ENCODE peak calls at places on chromosomes 4 and X, in five cellular contexts. L, X, B, M and W are unnamed samples.

GRCh38 chrX:98071331-98071730 is 1187.6 kb downstream of the RPA4 start:
- DNase-seq in X (no peak), L (no peak), B (no peak), M (no peak), W (peak)

GRCh38 chr4:136558940-136559494 is 973.3 kb downstream of the PCDH18 start:
- DNase-seq in L (no peak), B (no peak), M (no peak), X (no peak), W (no peak)

GRCh38 chrX:27057883-27058282 is 405.3 kb downstream of the PPP4R3C start:
- DNase-seq in X (no peak), B (no peak), M (no peak), L (no peak), W (no peak)

GRCh38 chr4:143482753-143483362 is 30.6 kb upstream of the SMARCA5 start:
- DNase-seq in X (no peak), M (no peak), L (peak), B (peak), W (peak)

GRCh38 chr4:27366424-27366823 is 505.8 kb downstream of the STIM2 start:
- DNase-seq in M (no peak), L (no peak), B (no peak), X (no peak), W (peak)

GRCh38 chrX:42732506-42732905 is 45.5 kb downstream of the PPP1R2C start:
- DNase-seq in M (no peak), B (no peak), X (no peak), L (no peak), W (peak)

GRCh38 chrX:48645669-48646068 is 37.9 kb upstream of the WAS start:
- DNase-seq in L (no peak), X (no peak), M (no peak), B (no peak), W (no peak)

GRCh38 chr4:172601195-172601594 is 567.4 kb upstream of the GALNT7 start:
- DNase-seq in B (no peak), X (no peak), L (no peak), M (no peak), W (no peak)

GRCh38 chrX:132480581-132481203 is 8.1 kb downstream of the MBNL3 start:
- DNase-seq in X (no peak), B (no peak), M (no peak), L (no peak), W (peak)

GRCh38 chr4:127416092-127416491 is 216.7 kb upstream of the INTU start:
- DNase-seq in X (no peak), L (no peak), M (no peak), B (no peak), W (peak)

GRCh38 chr4:171067422-171067821 is 745.8 kb upstream of the GALNTL6 start:
- DNase-seq in M (no peak), B (no peak), X (no peak), L (no peak), W (no peak)

GRCh38 chrX:45840411-45840950 is 639.8 kb upstream of the DIPK2B start:
- DNase-seq in B (no peak), M (no peak), L (no peak), X (no peak), W (peak)

GRCh38 chrX:107827137-107827831 is 1.6 kb downstream of the MID2 start:
- DNase-seq in M (no peak), L (peak), X (no peak), B (no peak), W (no peak)

GRCh38 chr4:138085956-138086355 is 156.2 kb downstream of the SLC7A11 start:
- DNase-seq in M (no peak), L (no peak), X (no peak), B (no peak), W (no peak)

GRCh38 chr4:101944649-101945048 is 154.1 kb downstream of the BANK1 start:
- DNase-seq in L (no peak), X (no peak), B (no peak), M (no peak), W (peak)

GRCh38 chr4:144778364-144778763 is 132.4 kb downstream of the HHIP start:
- DNase-seq in M (no peak), L (no peak), X (no peak), B (no peak), W (no peak)

DNA sequence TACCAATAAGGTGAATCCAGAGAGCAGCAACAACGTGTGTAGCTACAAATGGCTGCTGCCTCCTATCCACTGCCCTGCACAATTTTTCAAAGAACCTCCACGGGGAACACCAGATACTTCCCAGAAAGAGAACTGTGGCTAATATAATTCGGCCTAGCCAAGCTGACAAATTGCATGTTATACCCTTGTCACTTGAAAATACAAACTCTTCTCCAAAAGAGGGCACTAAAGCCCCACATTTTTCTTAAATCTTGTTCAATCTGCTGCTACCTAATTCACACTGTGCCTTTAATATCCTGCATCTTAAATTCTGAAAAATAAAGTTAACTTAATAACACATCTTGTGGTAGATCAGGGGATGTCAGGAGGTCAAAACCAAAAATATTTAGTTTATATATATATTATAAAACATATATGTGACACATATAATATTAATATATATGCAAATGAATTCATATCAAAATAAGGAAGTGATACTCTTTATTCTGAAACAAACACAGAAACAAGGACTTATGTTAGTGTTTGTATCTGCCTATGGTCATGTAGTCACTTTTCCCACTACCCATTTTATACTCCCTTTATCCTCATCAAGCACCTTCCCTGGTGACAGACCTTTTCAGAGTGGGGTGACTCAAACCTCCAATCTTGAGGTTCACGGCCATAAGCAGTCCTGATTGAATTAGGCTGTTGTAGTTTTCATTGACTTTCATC is 24.1 kb downstream of the CT45A1 start:
- DNase-seq in M (no peak), B (no peak), L (no peak), X (no peak), W (no peak)
- TF ChIP-seq CTCF in M (no peak), B (peak), L (no peak), X (no peak), W (no peak)

GRCh38 chr4:165384608-165385007 is 5.8 kb downstream of the CPE start:
- DNase-seq in L (no peak), X (no peak), B (no peak), M (no peak), W (peak)
- TF ChIP-seq CTCF in L (no peak), X (no peak), B (peak), M (peak), W (no peak)

GRCh38 chrX:115957862-115958490 is 212.6 kb upstream of the AGTR2 start:
- DNase-seq in B (no peak), L (no peak), X (no peak), M (no peak), W (no peak)
- TF ChIP-seq CTCF in B (peak), L (no peak), X (no peak), M (no peak), W (no peak)

DNA sequence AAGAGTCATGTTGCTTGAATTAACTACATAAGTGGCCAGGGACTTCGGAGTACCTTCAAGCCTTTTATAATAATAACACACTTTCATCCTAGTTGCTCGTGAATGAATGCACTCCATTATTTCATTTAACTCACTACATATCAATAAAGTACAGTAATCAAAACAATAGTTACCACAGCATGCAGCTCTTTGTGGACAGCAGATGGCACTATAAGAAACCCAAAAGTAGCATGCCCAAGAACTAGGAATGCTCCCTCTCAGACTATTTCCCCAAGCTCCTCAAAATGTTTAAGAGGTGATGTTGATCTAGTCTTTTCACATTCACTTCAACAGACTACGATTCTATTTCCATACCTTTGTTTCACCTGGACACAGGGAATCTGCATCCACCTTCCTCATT is 500.8 kb upstream of the DIAPH2 start:
- DNase-seq in X (no peak), B (no peak), M (no peak), L (no peak), W (peak)
- TF ChIP-seq CTCF in X (no peak), B (peak), M (no peak), L (no peak), W (peak)

DNA sequence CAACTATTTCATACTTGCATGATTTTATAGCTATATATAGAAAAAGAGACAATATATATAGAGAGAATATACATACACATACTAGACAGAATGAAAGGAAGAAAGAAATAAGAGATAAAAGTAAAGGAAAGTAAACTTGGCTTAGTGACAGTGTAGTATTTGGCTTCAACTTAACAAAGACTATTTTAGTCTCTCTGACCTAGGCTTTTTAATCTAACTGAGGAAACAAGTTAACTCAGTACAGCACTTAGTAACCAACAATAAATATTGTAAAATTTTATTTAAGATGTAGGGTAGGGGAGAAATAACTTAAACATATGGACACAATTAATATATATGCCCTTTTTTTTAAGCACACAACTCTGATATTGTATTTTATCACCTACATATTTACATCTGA is 249.0 kb upstream of the MAB21L2 start:
- DNase-seq in L (no peak), X (no peak), M (no peak), B (no peak), W (no peak)
- TF ChIP-seq CTCF in L (no peak), X (no peak), M (no peak), B (no peak), W (no peak)

GRCh38 chr4:35934370-35934981 is 309.8 kb downstream of the ARAP2 start:
- DNase-seq in M (no peak), L (peak), B (no peak), X (no peak), W (peak)
- TF ChIP-seq CTCF in M (peak), L (peak), B (peak), X (peak), W (peak)

GRCh38 chr4:148426643-148427042 is 15.6 kb downstream of the NR3C2 start:
- DNase-seq in M (no peak), L (no peak), B (no peak), X (no peak), W (no peak)
- TF ChIP-seq CTCF in M (no peak), L (no peak), B (no peak), X (no peak), W (no peak)

DNA sequence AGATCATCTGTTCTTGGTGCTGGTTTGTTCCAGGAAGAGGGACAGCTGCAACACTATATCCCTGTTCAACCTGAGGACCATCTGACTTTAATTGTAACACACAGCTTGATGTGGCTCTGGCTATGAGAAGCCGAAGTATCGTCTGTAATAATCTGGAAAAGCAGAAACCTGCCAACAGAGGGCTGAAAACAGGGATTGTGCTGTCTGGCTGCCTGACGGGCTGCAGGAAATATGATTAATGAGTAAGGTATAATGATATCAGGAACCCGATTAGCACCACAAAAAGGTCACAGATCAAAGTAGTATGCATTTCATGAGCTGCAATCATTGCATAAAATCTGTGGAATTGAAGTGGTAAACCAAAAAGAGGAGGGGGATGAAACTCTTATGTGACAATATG is 170.4 kb upstream of the MAB21L2 start:
- DNase-seq in X (no peak), L (no peak), M (no peak), B (no peak), W (no peak)
- TF ChIP-seq CTCF in X (no peak), L (no peak), M (no peak), B (no peak), W (no peak)

DNA sequence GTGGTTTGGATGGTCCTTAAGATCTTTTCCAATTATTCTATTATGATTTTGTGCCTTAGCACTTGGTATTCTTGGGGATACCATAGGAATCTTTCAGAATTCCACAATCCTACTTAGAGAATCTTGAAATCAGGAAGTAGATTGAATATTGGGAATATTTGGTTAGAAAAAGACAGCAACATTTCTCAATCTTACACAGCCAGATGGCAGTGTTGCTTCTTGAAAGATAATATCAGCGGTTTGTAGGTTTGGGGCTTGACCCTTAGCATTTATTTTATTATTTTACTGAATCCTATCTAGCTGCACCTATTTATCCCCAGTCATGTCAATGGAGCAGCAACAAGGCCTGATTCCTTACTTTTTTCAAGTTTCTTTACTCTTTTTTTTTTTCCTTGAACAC is 28.6 kb downstream of the MAGEB1 start:
- DNase-seq in X (no peak), B (no peak), L (peak), M (no peak), W (peak)
- TF ChIP-seq CTCF in X (no peak), B (peak), L (peak), M (no peak), W (peak)

DNA sequence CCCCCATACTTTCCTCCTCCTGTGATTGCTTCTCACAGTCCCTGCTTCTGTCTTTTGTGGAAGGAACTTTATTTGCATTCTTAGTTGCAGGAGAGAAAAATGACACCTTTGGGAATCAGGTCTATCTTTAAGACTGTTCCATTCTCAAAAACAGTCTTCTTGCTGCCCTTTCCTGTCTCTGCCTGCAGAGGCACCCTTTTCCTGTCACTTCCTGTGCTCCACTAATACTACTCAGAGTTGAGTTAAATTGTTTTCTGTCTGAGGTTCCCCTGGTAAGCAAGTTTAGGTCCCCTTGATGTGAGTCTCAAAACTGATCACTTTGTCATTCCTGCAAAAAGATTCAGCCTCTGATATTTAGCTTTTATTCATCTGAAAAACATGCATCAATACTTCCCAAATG is 208.8 kb upstream of the CLNK start:
- DNase-seq in X (no peak), B (no peak), M (no peak), L (no peak), W (no peak)
- TF ChIP-seq CTCF in X (no peak), B (peak), M (no peak), L (no peak), W (peak)